ENCODE peak calls at places on chromosomes 5 and 9, in nine cellular contexts. A, F, I, J, V, U, D, Z and H are unnamed samples.

GRCh38 chr5:133796186-133796585 is 172.2 kb downstream of the C5orf15 start:
- DNase-seq in U (no peak), V (no peak), D (no peak), A (no peak), I (no peak), Z (no peak), J (no peak), F (no peak), H (no peak)

GRCh38 chr9:101486693-101487442 is 46.8 kb upstream of the RNF20 start:
- DNase-seq in J (peak), F (peak), D (peak), U (peak), A (peak), Z (peak), V (peak), I (peak), H (peak)

GRCh38 chr5:149885512-149885911 is 59.1 kb downstream of the PDE6A start:
- DNase-seq in F (no peak), D (no peak), U (no peak), A (no peak), J (no peak), V (no peak), I (no peak), Z (no peak), H (no peak)

GRCh38 chr5:135038829-135039525 is 4.9 kb upstream of the PITX1 start:
- DNase-seq in Z (no peak), A (no peak), I (no peak), D (no peak), V (no peak), U (no peak), F (peak), J (no peak), H (peak)

GRCh38 chr9:107755267-107755666 is 265.7 kb upstream of the KLF4 start:
- DNase-seq in V (no peak), J (no peak), U (peak), D (no peak), Z (peak), I (no peak), A (no peak), F (peak), H (no peak)

GRCh38 chr5:72282878-72283277 is 37.2 kb downstream of the MRPS27 start:
- DNase-seq in U (peak), A (no peak), F (peak), V (no peak), Z (no peak), I (no peak), J (no peak), D (no peak), H (no peak)

GRCh38 chr9:93896093-93896492 is 59.1 kb downstream of the BARX1 start:
- DNase-seq in D (no peak), A (no peak), U (no peak), V (peak), I (no peak), F (no peak), Z (peak), J (peak), H (no peak)

GRCh38 chr9:137127301-137128157 is 11.4 kb upstream of the GRIN1 start:
- DNase-seq in Z (no peak), F (peak), D (no peak), V (no peak), U (no peak), A (no peak), I (no peak), J (no peak), H (no peak)

GRCh38 chr9:113583511-113584470 is 120.3 kb downstream of the RGS3 start:
- DNase-seq in F (no peak), U (no peak), Z (no peak), I (no peak), V (no peak), A (no peak), J (no peak), D (no peak), H (no peak)

GRCh38 chr5:16666861-16667481 is 50.2 kb upstream of the RETREG1 start:
- DNase-seq in A (peak), U (no peak), I (peak), V (no peak), Z (peak), J (no peak), D (no peak), F (peak), H (peak)

GRCh38 chr5:36998578-36998977 is 122.0 kb downstream of the NIPBL start:
- DNase-seq in I (no peak), D (no peak), A (no peak), J (no peak), F (no peak), V (no peak), U (no peak), Z (no peak), H (no peak)

GRCh38 chr5:60209146-60209840 is 315.8 kb upstream of the PDE4D start:
- DNase-seq in F (no peak), J (no peak), Z (no peak), D (no peak), A (no peak), U (no peak), V (no peak), I (no peak), H (no peak)

GRCh38 chr5:172407861-172408260 is 46.5 kb downstream of the SH3PXD2B start:
- DNase-seq in Z (no peak), F (peak), A (no peak), V (no peak), U (peak), D (no peak), I (no peak), J (no peak), H (no peak)

GRCh38 chr5:135045488-135045887 is 11.5 kb upstream of the PITX1 start:
- DNase-seq in F (no peak), U (no peak), A (no peak), J (no peak), Z (no peak), V (no peak), D (no peak), I (no peak), H (no peak)

GRCh38 chr9:94921072-94921471 is 194.6 kb downstream of the AOPEP start:
- DNase-seq in J (no peak), D (peak), F (peak), A (no peak), U (peak), I (no peak), V (no peak), Z (no peak), H (no peak)

GRCh38 chr9:79054500-79054899 is 517.3 kb upstream of the TLE4 start:
- DNase-seq in Z (no peak), F (peak), U (peak), D (no peak), A (no peak), J (no peak), I (no peak), V (no peak), H (no peak)

GRCh38 chr9:81559741-81560140 is 129.6 kb downstream of the TLE1 start:
- DNase-seq in I (no peak), F (peak), V (no peak), A (no peak), D (no peak), U (peak), J (no peak), Z (no peak), H (no peak)